ENCODE peak calls at places on chromosome 14, in four cellular contexts. C is activated T-cell treated with anti-CD3 and anti-CD28 coated beads for 48 hours, W is NCI-H510A, A is left colon. R is an unnamed sample.

GRCh38 chr14:89650077-89650978 is 233.3 kb upstream of the FOXN3 start:
- DNase-seq in C (no peak), W (no peak), A (no peak), R (no peak)

GRCh38 chr14:60655898-60656754 is 6.8 kb upstream of the SIX1 start:
- DNase-seq in C (no peak), W (no peak), A (peak), R (no peak)

GRCh38 chr14:47596232-47596631 is 79.2 kb downstream of the MDGA2 start:
- DNase-seq in C (no peak), W (no peak), A (no peak), R (no peak)

GRCh38 chr14:81519200-81519998 is 14.3 kb downstream of the SEL1L start:
- DNase-seq in C (no peak), W (no peak), A (no peak), R (no peak)

GRCh38 chr14:97177016-97177415 is 379.8 kb downstream of the VRK1 start:
- DNase-seq in C (no peak), W (no peak), A (no peak), R (peak)

GRCh38 chr14:95500772-95501401 is 15.6 kb downstream of the SYNE3 start:
- DNase-seq in C (no peak), W (no peak), A (no peak), R (no peak)

GRCh38 chr14:26444745-26445144 is 153.1 kb downstream of the NOVA1 start:
- DNase-seq in C (no peak), W (no peak), A (no peak), R (no peak)

GRCh38 chr14:64788706-64789105 is 84.5 kb downstream of the PLEKHG3 start:
- DNase-seq in C (no peak), W (no peak), A (no peak), R (no peak)

GRCh38 chr14:51738754-51739153 is 87.0 kb downstream of the FRMD6 start:
- DNase-seq in C (no peak), W (no peak), A (no peak), R (no peak)

GRCh38 chr14:82710257-82710841 is 1176.7 kb upstream of the SEL1L start:
- DNase-seq in C (peak), W (peak), A (peak), R (peak)

GRCh38 chr14:36997843-36998242 is 174.6 kb downstream of the SLC25A21 start:
- DNase-seq in C (no peak), W (no peak), A (no peak), R (no peak)

GRCh38 chr14:76133103-76133502 is 18.6 kb upstream of the GPATCH2L start:
- DNase-seq in C (no peak), W (no peak), A (no peak), R (no peak)

GRCh38 chr14:103155013-103155412 is 31.8 kb downstream of the TNFAIP2 start:
- DNase-seq in C (no peak), W (no peak), A (peak), R (peak)

GRCh38 chr14:100159107-100159864 is at the start of gene DEGS2:
- DNase-seq in C (peak), W (peak), A (peak), R (peak)

GRCh38 chr14:23539209-23539866 is 12.2 kb downstream of the ZFHX2 start:
- DNase-seq in C (peak), W (peak), A (no peak), R (peak)

GRCh38 chr14:29536886-29537511 is 390.6 kb downstream of the PRKD1 start:
- DNase-seq in C (no peak), W (no peak), A (no peak), R (no peak)

GRCh38 chr14:93960108-93960475 is 16.3 kb downstream of the ASB2 start:
- DNase-seq in C (no peak), W (no peak), A (no peak), R (no peak)

GRCh38 chr14:64563696-64564095 is 13.9 kb downstream of the PPP1R36 start:
- DNase-seq in C (no peak), W (no peak), A (no peak), R (no peak)

GRCh38 chr14:67335781-67336180 is 23.8 kb downstream of the ATP6V1D start:
- DNase-seq in C (no peak), W (no peak), A (no peak), R (peak)

GRCh38 chr14:94213021-94213420 is 38.9 kb downstream of the PPP4R4 start:
- DNase-seq in C (no peak), W (no peak), A (no peak), R (no peak)

GRCh38 chr14:74531467-74531866 is 37.9 kb downstream of the ISCA2 start:
- DNase-seq in C (no peak), W (peak), A (peak), R (no peak)

GRCh38 chr14:45112886-45113772 is 21.2 kb downstream of the FKBP3 start:
- DNase-seq in C (no peak), W (peak), A (no peak), R (no peak)

GRCh38 chr14:67766035-67766680 is 50.2 kb downstream of the ZFYVE26 start:
- DNase-seq in C (no peak), W (no peak), A (peak), R (no peak)

GRCh38 chr14:101561145-101561896 is at the start of gene DIO3:
- DNase-seq in C (no peak), W (peak), A (peak), R (no peak)

GRCh38 chr14:103625361-103626095 is 3.5 kb upstream of the KLC1 start:
- DNase-seq in C (no peak), W (no peak), A (peak), R (no peak)

GRCh38 chr14:64465208-64465821 is at the start of gene AKAP5:
- DNase-seq in C (peak), W (peak), A (peak), R (peak)

GRCh38 chr14:101665478-101666078 is 95.9 kb upstream of the PPP2R5C start:
- DNase-seq in C (peak), W (no peak), A (peak), R (peak)

GRCh38 chr14:68412505-68413496 is 380.1 kb downstream of the ZFP36L1 start:
- DNase-seq in C (no peak), W (no peak), A (no peak), R (no peak)

GRCh38 chr14:26332966-26333365 is 264.9 kb downstream of the NOVA1 start:
- DNase-seq in C (no peak), W (no peak), A (no peak), R (no peak)

GRCh38 chr14:22613736-22614239 is 15.7 kb downstream of the ABHD4 start:
- DNase-seq in C (no peak), W (no peak), A (no peak), R (no peak)

GRCh38 chr14:104150201-104151027 is 12.0 kb downstream of the KIF26A start:
- DNase-seq in C (no peak), W (peak), A (no peak), R (no peak)

GRCh38 chr14:85824526-85824925 is 294.6 kb downstream of the FLRT2 start:
- DNase-seq in C (no peak), W (peak), A (no peak), R (no peak)

GRCh38 chr14:53331247-53331646 is 178.1 kb upstream of the DDHD1 start:
- DNase-seq in C (no peak), W (no peak), A (no peak), R (no peak)

GRCh38 chr14:61585598-61586538 is 109.4 kb upstream of the HIF1A start:
- DNase-seq in C (no peak), W (no peak), A (peak), R (no peak)

GRCh38 chr14:56808314-56809201 is 1.7 kb downstream of the OTX2 start:
- DNase-seq in C (no peak), W (no peak), A (no peak), R (peak)

GRCh38 chr14:62800577-62800976 is 244.7 kb downstream of the KCNH5 start:
- DNase-seq in C (no peak), W (no peak), A (no peak), R (no peak)

GRCh38 chr14:101620039-101620788 is 58.9 kb downstream of the DIO3 start:
- DNase-seq in C (no peak), W (no peak), A (no peak), R (no peak)

GRCh38 chr14:104224516-104225281 is 86.3 kb downstream of the KIF26A start:
- DNase-seq in C (peak), W (peak), A (peak), R (no peak)

GRCh38 chr14:35034440-35034833 is 11.6 kb upstream of the FAM177A1 start:
- DNase-seq in C (no peak), W (no peak), A (no peak), R (no peak)

R was measured in cerebellar cortex.